ENCODE peak calls at places on chromosome 4, in nine cellular contexts. O, Z, L, B, A, F, K, Q and Y are unnamed samples.

GRCh38 chr4:41072021-41072777 is 142.1 kb downstream of the APBB2 start:
- DNase-seq in K (no peak), L (no peak), A (no peak), Q (no peak), B (no peak), O (no peak), F (no peak), Z (no peak), Y (no peak)

GRCh38 chr4:38166082-38166481 is 205.9 kb downstream of the PTTG2 start:
- DNase-seq in F (no peak), A (no peak), Z (no peak), B (no peak), K (no peak), Q (no peak), L (no peak), O (no peak), Y (peak; percentile 26)

GRCh38 chr4:23422878-23423277 is 467.0 kb downstream of the PPARGC1A start:
- DNase-seq in A (peak; percentile 49), L (no peak), O (no peak), B (no peak), F (no peak), K (no peak), Q (no peak), Z (no peak), Y (no peak)

GRCh38 chr4:25969374-25969773 is 55.4 kb downstream of the SMIM20 start:
- DNase-seq in F (no peak), O (no peak), Q (no peak), B (no peak), Z (no peak), L (no peak), K (no peak), A (no peak), Y (peak; percentile 9)

GRCh38 chr4:155672342-155672741 is 5.7 kb downstream of the GUCY1A1 start:
- DNase-seq in K (no peak), B (no peak), F (no peak), O (no peak), Q (no peak), Z (no peak), A (no peak), L (no peak), Y (no peak)

GRCh38 chr4:87101543-87102199 is 118.7 kb downstream of the KLHL8 start:
- DNase-seq in L (no peak), Z (no peak), Q (no peak), A (no peak), O (no peak), B (no peak), F (no peak), K (no peak), Y (no peak)

GRCh38 chr4:17694552-17694951 is 80.1 kb downstream of the MED28 start:
- DNase-seq in O (no peak), K (no peak), B (no peak), Z (no peak), A (no peak), L (no peak), F (no peak), Q (no peak), Y (no peak)

GRCh38 chr4:25743971-25744370 is 88.3 kb downstream of the SLC34A2 start:
- DNase-seq in Q (no peak), L (no peak), A (no peak), O (no peak), K (no peak), F (no peak), Z (no peak), B (no peak), Y (no peak)

GRCh38 chr4:35358001-35358584 is 886.2 kb downstream of the ARAP2 start:
- DNase-seq in F (no peak), Z (no peak), A (peak; percentile 71), B (no peak), L (no peak), Q (no peak), K (no peak), O (no peak), Y (no peak)

GRCh38 chr4:76757418-76757910 is 140.5 kb downstream of the SOWAHB start:
- DNase-seq in F (no peak), B (no peak), O (no peak), L (no peak), Q (no peak), Z (no peak), K (no peak), A (no peak), Y (no peak)

GRCh38 chr4:41160010-41160789 is 54.1 kb downstream of the APBB2 start:
- DNase-seq in O (no peak), F (no peak), L (no peak), Q (no peak), Z (no peak), A (peak; percentile 99), K (peak; percentile 97), B (no peak), Y (no peak)

GRCh38 chr4:173436866-173437265 is 38.0 kb upstream of the SCRG1 start:
- DNase-seq in L (no peak), Z (no peak), A (no peak), K (no peak), Q (no peak), O (no peak), F (no peak), B (no peak), Y (no peak)

GRCh38 chr4:107619065-107619464 is 101.0 kb downstream of the PAPSS1 start:
- DNase-seq in Z (no peak), B (no peak), L (no peak), K (peak; percentile 24), O (no peak), Q (no peak), F (no peak), A (peak; percentile 10), Y (no peak)

GRCh38 chr4:78477276-78477675 is 74.3 kb upstream of the ANXA3 start:
- DNase-seq in Q (no peak), Z (no peak), A (peak; percentile 59), F (no peak), K (peak; percentile 48), B (no peak), L (no peak), O (no peak), Y (peak; percentile 31)

GRCh38 chr4:1049591-1049905 is 38.1 kb downstream of the FGFRL1 start:
- DNase-seq in K (no peak), O (no peak), F (no peak), B (no peak), Q (peak; percentile 40), Z (no peak), L (no peak), A (no peak), Y (no peak)

GRCh38 chr4:82275431-82276423 is 98.1 kb downstream of the HNRNPD start:
- DNase-seq in K (no peak), Z (no peak), B (no peak), Q (no peak), L (no peak), A (no peak), O (no peak), F (no peak), Y (no peak)

GRCh38 chr4:173231916-173232315 is 63.3 kb downstream of the GALNT7 start:
- DNase-seq in F (no peak), K (peak; percentile 39), B (no peak), Z (no peak), L (no peak), Q (no peak), O (no peak), A (peak; percentile 46), Y (peak; percentile 61)

GRCh38 chr4:155377281-155377680 is 516 bp upstream of the MAP9 start:
- DNase-seq in B (no peak), O (no peak), L (no peak), A (peak; percentile 20), Q (no peak), Z (no peak), K (peak; percentile 6), F (peak; percentile 25), Y (no peak)

GRCh38 chr4:133802741-133803140 is 398.8 kb downstream of the PABPC4L start:
- DNase-seq in K (peak; percentile 57), O (no peak), Z (no peak), Q (no peak), L (no peak), B (no peak), A (peak; percentile 42), F (no peak), Y (no peak)

GRCh38 chr4:130335417-130336194 is 1239.7 kb downstream of the C4orf33 start:
- DNase-seq in L (no peak), B (no peak), Z (no peak), O (no peak), A (no peak), Q (no peak), F (no peak), K (no peak), Y (no peak)

GRCh38 chr4:147732516-147733193 is 767 bp downstream of the ARHGAP10 start:
- DNase-seq in Z (no peak), O (no peak), F (no peak), L (no peak), K (no peak), B (no peak), A (no peak), Q (peak; percentile 60), Y (no peak)

GRCh38 chr4:27930976-27931375 is 1070.3 kb downstream of the STIM2 start:
- DNase-seq in Z (no peak), L (no peak), B (no peak), Q (no peak), F (no peak), K (no peak), A (no peak), O (no peak), Y (no peak)

GRCh38 chr4:8564595-8564994 is 15.6 kb upstream of the GPR78 start:
- DNase-seq in L (no peak), Q (no peak), Z (no peak), O (no peak), A (no peak), F (no peak), K (no peak), B (no peak), Y (no peak)

GRCh38 chr4:16250665-16251365 is 24.5 kb upstream of the TAPT1 start:
- DNase-seq in O (no peak), B (no peak), L (no peak), Q (no peak), F (no peak), A (peak; percentile 47), K (no peak), Z (no peak), Y (no peak)

GRCh38 chr4:77671051-77671450 is 65.4 kb downstream of the CXCL13 start:
- DNase-seq in L (no peak), Z (no peak), B (no peak), F (no peak), O (no peak), A (no peak), K (no peak), Q (no peak), Y (no peak)

GRCh38 chr4:185837415-185838103 is 25.6 kb upstream of the SORBS2 start:
- DNase-seq in A (no peak), O (no peak), K (no peak), Q (no peak), F (no peak), B (no peak), Z (no peak), L (no peak), Y (no peak)

GRCh38 chr4:27921236-27921635 is 1060.6 kb downstream of the STIM2 start:
- DNase-seq in O (no peak), Z (no peak), Q (no peak), L (no peak), A (peak; percentile 34), K (peak; percentile 2), F (no peak), B (no peak), Y (no peak)

GRCh38 chr4:184897807-184898388 is 72.1 kb upstream of the ACSL1 start:
- DNase-seq in L (no peak), O (no peak), Z (no peak), B (no peak), K (no peak), Q (peak; percentile 62), A (no peak), F (no peak), Y (no peak)

GRCh38 chr4:150152764-150153163 is 74.5 kb downstream of the DCLK2 start:
- DNase-seq in B (no peak), K (no peak), Z (no peak), A (peak; percentile 25), F (no peak), O (no peak), L (no peak), Q (no peak), Y (no peak)

GRCh38 chr4:95428216-95429085 is 120.3 kb downstream of the UNC5C start:
- DNase-seq in B (no peak), K (no peak), A (no peak), F (no peak), Z (no peak), Q (no peak), L (no peak), O (no peak), Y (peak; percentile 12)

GRCh38 chr4:1234811-1235292 is 14.1 kb downstream of the CTBP1 start:
- DNase-seq in B (no peak), O (no peak), K (no peak), Z (no peak), F (no peak), L (no peak), Q (peak; percentile 40), A (no peak), Y (no peak)